ENCODE peak calls at places on chromosomes 3 and 15, in four cellular contexts. T is heart right ventricle, H is OCI-LY7, S is testis. C is an unnamed sample.
A peak's percentile ranks its signal among the peaks of the same experiment; 100 is the strongest.

GRCh38 chr3:182305881-182306665 is 487.2 kb upstream of the ATP11B start:
- DNase-seq in T (no peak), H (no peak), S (no peak), C (no peak)

GRCh38 chr3:71956716-71957115 is 171.8 kb upstream of the PROK2 start:
- DNase-seq in T (no peak), H (no peak), S (peak; percentile 52), C (no peak)

GRCh38 chr3:162546910-162547309 is 1050.3 kb downstream of the OTOL1 start:
- DNase-seq in T (no peak), H (no peak), S (no peak), C (no peak)

GRCh38 chr3:141239551-141240281 is 8.1 kb downstream of the PXYLP1 start:
- DNase-seq in T (no peak), H (no peak), S (no peak), C (no peak)

GRCh38 chr3:127819086-127819485 is 3.2 kb downstream of the MGLL start:
- DNase-seq in T (no peak), H (no peak), S (no peak), C (no peak)

GRCh38 chr15:56491110-56491722 is 26.3 kb upstream of the MNS1 start:
- DNase-seq in T (peak; percentile 27), H (peak; percentile 89), S (peak; percentile 84), C (peak; percentile 49)

GRCh38 chr15:92807971-92808571 is 92.1 kb upstream of the CHD2 start:
- DNase-seq in T (no peak), H (peak; percentile 50), S (peak; percentile 53), C (no peak)

GRCh38 chr15:93048759-93049161 is 40.3 kb downstream of the RGMA start:
- DNase-seq in T (no peak), H (no peak), S (no peak), C (peak; percentile 56)

GRCh38 chr3:139552632-139553335 is 13.2 kb upstream of the RBP1 start:
- DNase-seq in T (no peak), H (no peak), S (no peak), C (no peak)

GRCh38 chr3:146172586-146172985 is 11.6 kb upstream of the PLOD2 start:
- DNase-seq in T (no peak), H (no peak), S (no peak), C (no peak)

GRCh38 chr3:83649692-83650091 is 1309.1 kb upstream of the CADM2 start:
- DNase-seq in T (no peak), H (no peak), S (no peak), C (no peak)

GRCh38 chr3:136067211-136067610 is 101.7 kb downstream of the PPP2R3A start:
- DNase-seq in T (no peak), H (no peak), S (no peak), C (no peak)

GRCh38 chr3:179495483-179495882 is 44.2 kb upstream of the GNB4 start:
- DNase-seq in T (no peak), H (no peak), S (no peak), C (no peak)
- H3K9me3 ChIP-seq in T (peaks cover 3% of the 10 kb centered on the region), H (peaks cover 20% of the 10 kb centered on the region), S (no peaks in the 10 kb centered on the region), C (no peaks in the 10 kb centered on the region)

GRCh38 chr3:177776656-177777055 is 579.4 kb upstream of the TBL1XR1 start:
- DNase-seq in T (no peak), H (no peak), S (no peak), C (peak; percentile 92)

GRCh38 chr3:177777699-177778098 is 580.4 kb upstream of the TBL1XR1 start:
- DNase-seq in T (peak; percentile 22), H (peak; percentile 58), S (peak; percentile 74), C (peak; percentile 25)

GRCh38 chr3:177770821-177771220 is 573.5 kb upstream of the TBL1XR1 start:
- DNase-seq in T (no peak), H (no peak), S (no peak), C (no peak)

GRCh38 chr3:177772908-177773557 is 575.8 kb upstream of the TBL1XR1 start:
- DNase-seq in T (no peak), H (peak; percentile 19), S (no peak), C (peak; percentile 72)

DNA sequence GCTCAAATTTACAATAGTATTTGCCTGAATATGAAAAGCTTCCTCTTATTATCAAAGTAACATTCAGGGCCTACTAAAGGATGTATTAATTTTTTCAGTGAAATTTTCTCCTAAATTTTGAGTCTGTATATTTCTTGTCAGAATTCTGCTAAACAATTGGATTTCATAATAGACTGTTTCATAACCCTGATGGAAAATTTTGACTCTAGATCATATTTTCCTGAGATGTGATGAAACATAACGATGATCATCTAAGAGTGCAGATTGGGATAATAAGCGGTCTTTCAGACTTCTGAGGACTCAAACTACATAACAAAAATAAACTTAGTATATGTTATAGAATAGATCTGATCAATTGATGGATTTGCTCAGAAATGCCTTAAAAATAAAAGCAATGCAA is 574.5 kb upstream of the TBL1XR1 start:
- DNase-seq in T (no peak), H (no peak), S (no peak), C (no peak)
- H3K9me3 ChIP-seq in T (no peaks in the 10 kb centered on the region), H (no peaks in the 10 kb centered on the region), S (no peaks in the 10 kb centered on the region), C (no peaks in the 10 kb centered on the region)

GRCh38 chr15:66388576-66388975 is 1.9 kb downstream of the MAP2K1 start:
- DNase-seq in T (no peak), H (peak; percentile 39), S (no peak), C (no peak)
- H3K9me3 ChIP-seq in T (no peaks in the 10 kb centered on the region), H (no peaks in the 10 kb centered on the region), S (no peaks in the 10 kb centered on the region), C (no peaks in the 10 kb centered on the region)

DNA sequence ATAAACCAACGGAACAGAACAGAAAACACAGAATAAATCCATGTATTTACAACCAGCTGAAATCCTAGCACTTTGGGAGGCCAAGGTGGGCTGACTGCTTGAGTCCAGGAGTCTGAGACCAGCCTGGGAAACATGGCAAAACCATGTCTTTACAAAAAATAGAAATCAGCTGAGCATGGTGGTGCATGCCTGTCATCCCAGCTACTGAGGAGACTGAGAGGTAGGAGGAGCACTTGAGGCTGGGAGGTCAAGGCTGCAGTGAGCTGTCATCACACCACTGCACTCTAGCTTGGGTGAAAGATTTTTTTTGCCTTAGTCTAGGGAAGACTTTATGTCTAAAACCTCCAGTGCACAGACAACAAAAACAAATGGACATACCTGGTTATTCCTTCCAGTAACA is 120.7 kb downstream of the STT3B start:
- DNase-seq in T (no peak), H (no peak), S (no peak), C (no peak)
- H3K9me3 ChIP-seq in T (no peaks in the 10 kb centered on the region), H (peaks cover 41% of the 10 kb centered on the region), S (no peaks in the 10 kb centered on the region), C (no peaks in the 10 kb centered on the region)

GRCh38 chr3:22491326-22491725 is 711.8 kb upstream of the UBE2E2 start:
- DNase-seq in T (no peak), H (no peak), S (no peak), C (no peak)

GRCh38 chr3:22490747-22491146 is 712.4 kb upstream of the UBE2E2 start:
- DNase-seq in T (no peak), H (no peak), S (no peak), C (no peak)

DNA sequence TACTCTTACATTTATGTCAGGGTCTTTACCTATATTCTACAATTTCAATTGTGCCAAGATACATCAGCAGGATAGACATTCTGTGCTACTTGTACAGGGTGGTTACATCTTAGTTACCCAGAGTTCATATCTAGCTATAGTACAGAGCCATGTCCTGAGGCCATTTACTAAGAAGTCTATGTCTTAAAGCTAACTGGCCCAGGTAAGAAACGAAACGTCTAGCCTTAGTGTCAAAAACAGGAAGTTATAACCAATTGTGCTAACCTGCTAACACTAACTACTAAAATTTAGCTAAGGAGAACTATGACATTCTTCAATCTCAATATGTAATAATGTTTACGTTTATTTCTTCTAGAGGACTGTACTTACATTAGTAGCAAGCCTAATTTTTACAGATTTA is 717.2 kb upstream of the UBE2E2 start:
- DNase-seq in T (no peak), H (no peak), S (no peak), C (no peak)
- H3K9me3 ChIP-seq in T (no peaks in the 10 kb centered on the region), H (no peaks in the 10 kb centered on the region), S (no peaks in the 10 kb centered on the region), C (no peaks in the 10 kb centered on the region)

GRCh38 chr15:26438316-26438715 is 334.6 kb downstream of the GABRB3 start:
- DNase-seq in T (no peak), H (no peak), S (no peak), C (no peak)

GRCh38 chr15:26438718-26439117 is 334.1 kb downstream of the GABRB3 start:
- DNase-seq in T (no peak), H (no peak), S (no peak), C (no peak)

GRCh38 chr15:26442680-26443079 is 330.2 kb downstream of the GABRB3 start:
- DNase-seq in T (no peak), H (no peak), S (no peak), C (no peak)

GRCh38 chr15:26443321-26443720 is 329.5 kb downstream of the GABRB3 start:
- DNase-seq in T (peak; percentile 12), H (no peak), S (no peak), C (no peak)

DNA sequence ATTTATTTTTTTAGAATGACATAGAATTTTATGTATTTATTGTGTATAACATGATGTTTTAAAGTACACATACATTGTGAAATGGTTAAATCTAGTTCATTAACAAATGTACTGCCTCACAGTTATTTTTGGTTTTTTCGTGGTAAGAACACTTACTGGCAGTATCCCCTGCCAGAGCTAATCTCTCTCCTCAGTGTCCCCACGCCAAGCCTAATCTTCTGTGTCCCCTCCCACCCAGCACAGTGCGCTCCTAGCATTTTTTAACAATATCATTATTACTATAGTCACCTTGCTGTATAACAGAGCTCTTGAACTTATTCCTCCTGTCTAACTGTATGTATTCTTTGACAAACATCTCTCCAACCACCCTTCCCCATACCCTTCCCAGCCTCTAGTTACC is 333.2 kb downstream of the GABRB3 start:
- DNase-seq in T (no peak), H (no peak), S (no peak), C (no peak)
- H3K9me3 ChIP-seq in T (no peaks in the 10 kb centered on the region), H (no peaks in the 10 kb centered on the region), S (no peaks in the 10 kb centered on the region), C (no peaks in the 10 kb centered on the region)

GRCh38 chr15:25247418-25248030 is 191.3 kb downstream of the UBE3A start:
- DNase-seq in T (no peak), H (no peak), S (no peak), C (no peak)
- H3K9me3 ChIP-seq in T (no peaks in the 10 kb centered on the region), H (no peaks in the 10 kb centered on the region), S (no peaks in the 10 kb centered on the region), C (no peaks in the 10 kb centered on the region)

GRCh38 chr3:7193271-7193670 is 332.4 kb downstream of the GRM7 start:
- DNase-seq in T (no peak), H (no peak), S (no peak), C (no peak)
- H3K9me3 ChIP-seq in T (no peaks in the 10 kb centered on the region), H (no peaks in the 10 kb centered on the region), S (no peaks in the 10 kb centered on the region), C (no peaks in the 10 kb centered on the region)

DNA sequence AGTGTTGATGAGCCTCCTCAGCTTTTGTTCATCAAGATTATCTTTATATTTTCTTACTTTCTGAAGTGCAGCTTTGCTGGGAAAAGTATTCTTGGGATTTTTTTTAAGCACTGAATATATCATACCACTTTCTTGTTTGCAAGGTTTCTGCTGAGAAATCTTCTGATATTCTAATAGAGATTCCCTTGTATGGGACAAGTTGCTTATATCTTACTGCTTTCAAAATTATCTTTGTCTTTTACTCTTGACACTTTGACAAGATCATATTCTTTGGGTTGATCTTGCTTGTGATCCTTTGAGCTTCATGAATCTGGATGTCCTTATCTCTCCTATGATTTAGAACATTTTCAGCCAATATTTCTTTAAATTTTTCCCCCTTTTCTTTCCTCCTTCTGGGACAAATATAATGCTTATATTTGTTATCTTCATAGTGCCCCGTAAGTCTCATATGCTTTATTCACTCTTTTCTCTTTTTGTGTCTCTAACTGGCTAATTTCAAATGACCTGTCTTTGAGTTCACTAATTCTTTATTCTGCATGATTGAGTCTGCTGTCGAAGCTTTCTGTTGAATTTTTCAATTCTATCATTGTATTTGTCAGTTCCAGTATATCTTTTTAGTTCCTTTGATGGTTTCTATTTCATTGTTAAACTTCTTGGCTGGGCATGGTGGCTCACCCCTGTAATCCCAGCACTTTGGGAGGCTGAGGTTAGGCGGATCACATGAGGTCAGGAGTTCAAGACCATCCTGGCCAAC is 211.4 kb upstream of the MANF start:
- DNase-seq in T (no peak), H (no peak), S (no peak), C (no peak)
- H3K9me3 ChIP-seq in T (no peaks in the 10 kb centered on the region), H (peaks cover 8% of the 10 kb centered on the region), S (no peaks in the 10 kb centered on the region), C (no peaks in the 10 kb centered on the region)